ENCODE peak calls at places on chromosomes 3 and 15, in ten cellular contexts. X is cardiac fibroblast, L is bronchial epithelial cell, W is psoas muscle, V is tibial nerve, P is astrocyte of the spinal cord, M is Panc1, Z is upper lobe of right lung, K is neural progenitor cell, D is esophagus squamous epithelium. G is an unnamed sample.

GRCh38 chr15:90547545-90547944 is 17.8 kb downstream of the CRTC3 start:
- DNase-seq in L (no peak), M (no peak), W (no peak), V (no peak), X (no peak), Z (no peak), K (no peak), P (no peak), D (no peak), G (no peak)

GRCh38 chr15:62462268-62462667 is 297.2 kb upstream of the C2CD4B start:
- DNase-seq in X (no peak), L (no peak), V (no peak), D (no peak), Z (no peak), M (no peak), P (no peak), W (peak), K (no peak), G (no peak)

GRCh38 chr15:64878708-64879107 is 33.0 kb upstream of the ANKDD1A start:
- DNase-seq in V (no peak), D (no peak), X (no peak), K (no peak), Z (no peak), M (no peak), W (no peak), P (no peak), L (no peak), G (no peak)

GRCh38 chr15:89067751-89068150 is 20.5 kb upstream of the ABHD2 start:
- DNase-seq in K (no peak), Z (no peak), M (no peak), L (peak), X (peak), D (no peak), W (no peak), P (peak), V (no peak), G (peak)

GRCh38 chr3:194285024-194285858 is 65.9 kb downstream of the CPN2 start:
- DNase-seq in D (no peak), V (no peak), X (peak), K (no peak), P (peak), Z (peak), W (no peak), M (no peak), L (peak), G (peak)

GRCh38 chr3:32105291-32106131 is 909 bp upstream of the GPD1L start:
- DNase-seq in P (peak), L (peak), Z (no peak), W (no peak), X (peak), V (no peak), D (no peak), K (no peak), M (no peak), G (peak)

GRCh38 chr15:65323071-65323511 is 18.6 kb downstream of the RNU5B-1 start:
- DNase-seq in K (peak), X (peak), M (no peak), P (peak), Z (no peak), D (no peak), L (no peak), V (no peak), W (peak), G (peak)

GRCh38 chr3:101861212-101861977 is 12.1 kb downstream of the NFKBIZ start:
- DNase-seq in K (no peak), Z (no peak), L (no peak), P (no peak), D (no peak), W (no peak), X (peak), M (no peak), V (no peak), G (no peak)

GRCh38 chr15:96544162-96544756 is 213.8 kb downstream of the NR2F2 start:
- DNase-seq in M (no peak), L (no peak), X (no peak), Z (no peak), D (no peak), V (no peak), P (no peak), K (peak), W (no peak), G (no peak)

GRCh38 chr3:54827056-54827687 is 100.7 kb downstream of the LRTM1 start:
- DNase-seq in M (no peak), Z (no peak), V (no peak), X (no peak), P (no peak), W (no peak), L (peak), D (no peak), K (no peak), G (no peak)

GRCh38 chr3:186160691-186161243 is 51.9 kb upstream of the ETV5 start:
- DNase-seq in K (no peak), X (no peak), P (no peak), L (no peak), W (no peak), Z (no peak), V (no peak), D (no peak), M (no peak), G (no peak)

GRCh38 chr3:64861684-64862083 is 173.9 kb upstream of the ADAMTS9 start:
- DNase-seq in X (no peak), P (no peak), D (no peak), V (no peak), K (no peak), Z (no peak), W (no peak), L (no peak), M (no peak), G (peak)

GRCh38 chr3:58627580-58627894 is 39.0 kb downstream of the FAM3D start:
- DNase-seq in L (no peak), X (no peak), D (no peak), K (no peak), V (no peak), P (peak), W (no peak), M (no peak), Z (no peak), G (peak)

GRCh38 chr15:90336705-90337141 is 15.4 kb upstream of the ZNF774 start:
- DNase-seq in Z (no peak), W (no peak), D (no peak), V (no peak), L (peak), X (peak), P (peak), K (no peak), M (no peak), G (peak)

GRCh38 chr15:37517106-37517505 is 416.8 kb upstream of the MEIS2 start:
- DNase-seq in L (no peak), P (no peak), X (no peak), M (no peak), W (no peak), V (no peak), D (no peak), K (no peak), Z (no peak), G (no peak)

GRCh38 chr3:142857056-142857455 is 31.8 kb downstream of the PCOLCE2 start:
- DNase-seq in P (no peak), D (no peak), W (peak), Z (no peak), X (no peak), K (peak), V (no peak), M (no peak), L (peak), G (peak)

GRCh38 chr3:169848741-169849140 is 21.0 kb downstream of the LRRC31 start:
- DNase-seq in W (no peak), P (no peak), L (no peak), V (no peak), K (no peak), Z (no peak), X (no peak), M (no peak), D (no peak), G (no peak)

GRCh38 chr15:92861742-92862141 is 38.4 kb upstream of the CHD2 start:
- DNase-seq in Z (no peak), X (no peak), M (no peak), D (no peak), L (no peak), K (no peak), V (no peak), P (no peak), W (no peak), G (no peak)

GRCh38 chr15:60423540-60423939 is 25.8 kb upstream of the ANXA2 start:
- DNase-seq in V (no peak), L (peak), M (no peak), W (no peak), P (peak), K (peak), Z (no peak), X (peak), D (no peak), G (peak)

GRCh38 chr3:153043729-153044314 is 118.2 kb upstream of the RAP2B start:
- DNase-seq in M (no peak), K (no peak), Z (no peak), L (peak), W (no peak), V (no peak), D (no peak), X (peak), P (peak), G (peak)

GRCh38 chr15:39247574-39247973 is 333.3 kb upstream of the THBS1 start:
- DNase-seq in K (no peak), W (no peak), X (peak), L (no peak), D (no peak), V (no peak), Z (no peak), P (peak), M (no peak), G (no peak)

GRCh38 chr3:189316296-189317019 is 144.7 kb downstream of the TPRG1 start:
- DNase-seq in L (peak), V (no peak), K (no peak), M (no peak), X (no peak), Z (no peak), D (no peak), W (no peak), P (no peak), G (no peak)

GRCh38 chr3:11532865-11533490 is 110.7 kb downstream of the VGLL4 start:
- DNase-seq in D (no peak), M (no peak), X (peak), K (no peak), P (peak), W (no peak), V (no peak), Z (no peak), L (no peak), G (peak)

GRCh38 chr3:15899438-15899837 is 101.7 kb upstream of the ANKRD28 start:
- DNase-seq in D (no peak), X (peak), K (no peak), L (peak), M (no peak), W (no peak), P (peak), Z (no peak), V (no peak), G (peak)

GRCh38 chr3:18423401-18424212 is 1.5 kb downstream of the SATB1 start:
- DNase-seq in L (peak), V (peak), M (no peak), Z (peak), D (no peak), X (peak), K (peak), P (peak), W (no peak), G (peak)

GRCh38 chr3:10594915-10595314 is 89.5 kb upstream of the ATP2B2 start:
- DNase-seq in M (no peak), Z (no peak), D (no peak), W (no peak), X (peak), V (peak), L (peak), P (peak), K (peak), G (peak)

GRCh38 chr3:197117107-197117506 is 87.5 kb upstream of the MELTF start:
- DNase-seq in L (peak), V (no peak), K (no peak), X (peak), W (no peak), P (peak), M (no peak), D (no peak), Z (no peak), G (peak)

GRCh38 chr15:51244366-51244977 is 93.9 kb downstream of the CYP19A1 start:
- DNase-seq in M (no peak), V (no peak), D (no peak), L (no peak), W (no peak), K (no peak), Z (no peak), P (no peak), X (no peak), G (peak)

GRCh38 chr3:99172736-99173657 is 271.5 kb upstream of the DCBLD2 start:
- DNase-seq in X (peak), D (no peak), W (no peak), V (peak), K (peak), Z (peak), P (peak), L (peak), M (peak), G (peak)

GRCh38 chr3:151009981-151010380 is 37.5 kb upstream of the CLRN1 start:
- DNase-seq in P (no peak), Z (no peak), D (no peak), X (no peak), W (no peak), M (no peak), K (no peak), V (no peak), L (peak), G (no peak)

GRCh38 chr3:158770254-158771017 is 31.4 kb upstream of the MFSD1 start:
- DNase-seq in P (peak), M (no peak), L (peak), Z (no peak), K (no peak), W (no peak), X (peak), D (no peak), V (no peak), G (peak)

GRCh38 chr3:159059395-159059794 is 257.5 kb downstream of the MFSD1 start:
- DNase-seq in P (no peak), L (no peak), Z (no peak), K (no peak), M (no peak), X (no peak), W (no peak), D (no peak), V (no peak), G (no peak)

GRCh38 chr3:126817781-126818180 is 113.7 kb downstream of the CHCHD6 start:
- DNase-seq in M (no peak), X (no peak), Z (no peak), V (no peak), P (no peak), K (no peak), L (no peak), W (no peak), D (no peak), G (no peak)

GRCh38 chr3:66472313-66473134 is 28.3 kb downstream of the LRIG1 start:
- DNase-seq in L (peak), Z (no peak), W (no peak), M (no peak), V (no peak), K (no peak), D (no peak), P (peak), X (peak), G (peak)

GRCh38 chr3:136070953-136071949 is 105.7 kb downstream of the PPP2R3A start:
- DNase-seq in K (no peak), V (no peak), Z (no peak), M (no peak), P (peak), D (no peak), X (peak), W (peak), L (peak), G (peak)

GRCh38 chr15:101039461-101039860 is 120.3 kb downstream of the LRRK1 start:
- DNase-seq in D (no peak), Z (no peak), X (peak), V (no peak), M (no peak), K (no peak), L (peak), P (peak), W (no peak), G (peak)

DNA sequence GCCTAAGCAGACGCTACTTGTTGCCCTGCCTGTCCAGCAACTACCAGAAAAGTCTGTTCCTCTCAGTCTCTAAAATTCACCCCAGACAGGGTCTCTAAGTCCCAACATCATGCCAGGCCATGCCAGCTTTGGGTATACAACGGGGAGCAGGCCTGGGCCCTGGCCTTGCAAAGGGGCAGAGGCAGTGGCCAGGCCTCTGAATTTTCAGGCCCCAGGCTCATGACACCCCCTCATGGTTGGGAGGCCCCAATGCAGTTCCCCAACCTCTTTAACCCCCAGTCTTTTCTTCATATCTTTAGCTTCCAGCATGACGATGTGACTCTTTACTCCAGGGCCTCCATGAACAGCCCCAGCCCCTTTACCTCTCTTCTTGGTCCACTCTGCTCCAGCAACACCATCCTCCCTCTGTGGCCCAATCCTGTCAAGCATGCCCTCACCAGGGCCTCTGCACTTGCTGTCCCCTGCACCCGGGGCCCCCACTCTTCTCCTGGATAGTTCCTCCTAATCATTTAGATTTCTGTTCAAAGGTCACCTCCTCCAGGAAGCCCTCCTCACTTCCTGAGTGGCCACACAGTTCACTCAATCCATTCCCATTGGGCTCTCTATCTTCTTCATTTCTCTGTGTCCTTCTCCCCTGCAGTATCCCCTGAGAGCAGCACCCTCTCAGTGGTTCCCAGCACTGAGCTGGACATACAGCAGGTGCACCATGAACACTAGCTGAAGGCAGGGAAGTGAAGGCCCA is 4.8 kb downstream of the IQSEC1 start:
- DNase-seq in Z (no peak), W (no peak), M (no peak), X (no peak), P (no peak), K (no peak), V (no peak), D (no peak), L (no peak), G (no peak)
- H3K4me3 ChIP-seq in Z (no peak), W (no peak), M (no peak), X (no peak), P (no peak), K (no peak), V (no peak), D (no peak), L (no peak), G (no peak)

GRCh38 chr15:63846022-63846544 is 12.3 kb upstream of the HERC1 start:
- DNase-seq in L (no peak), M (no peak), Z (no peak), D (no peak), P (no peak), K (no peak), X (no peak), W (no peak), V (no peak), G (no peak)

GRCh38 chr15:63839717-63840116 is 6.0 kb upstream of the HERC1 start:
- DNase-seq in L (no peak), M (no peak), P (no peak), D (no peak), W (no peak), Z (no peak), K (no peak), X (no peak), V (no peak), G (no peak)

GRCh38 chr15:63842626-63843025 is 8.9 kb upstream of the HERC1 start:
- DNase-seq in Z (no peak), P (no peak), L (no peak), K (no peak), D (no peak), M (no peak), W (no peak), X (no peak), V (no peak), G (no peak)

GRCh38 chr15:63848881-63849551 is 15.3 kb upstream of the HERC1 start:
- DNase-seq in P (no peak), K (no peak), M (no peak), V (no peak), L (no peak), Z (no peak), D (no peak), W (no peak), X (no peak), G (no peak)

GRCh38 chr15:63843901-63844317 is 10.2 kb upstream of the HERC1 start:
- DNase-seq in X (peak), W (no peak), V (no peak), D (no peak), Z (no peak), K (no peak), P (peak), M (no peak), L (peak), G (peak)
- TF ChIP-seq CTCF in X (no peak), W (no peak), V (no peak), D (no peak), Z (no peak), K (no peak), P (no peak), M (no peak), L (no peak), G (no peak)

GRCh38 chr3:187804120-187805106 is 59.1 kb upstream of the BCL6 start:
- DNase-seq in W (no peak), L (no peak), D (no peak), P (no peak), Z (no peak), X (no peak), K (no peak), V (no peak), M (no peak), G (no peak)

GRCh38 chr3:187799942-187800637 is 54.8 kb upstream of the BCL6 start:
- DNase-seq in Z (no peak), P (no peak), W (no peak), K (no peak), M (no peak), L (peak), X (no peak), D (no peak), V (no peak), G (no peak)

GRCh38 chr3:187801152-187801551 is 55.9 kb upstream of the BCL6 start:
- DNase-seq in P (no peak), V (no peak), W (no peak), L (no peak), Z (no peak), K (no peak), X (no peak), M (no peak), D (no peak), G (no peak)

GRCh38 chr3:187802203-187802927 is 57.1 kb upstream of the BCL6 start:
- DNase-seq in X (no peak), W (no peak), K (no peak), D (no peak), V (no peak), Z (no peak), L (no peak), P (no peak), M (no peak), G (no peak)

DNA sequence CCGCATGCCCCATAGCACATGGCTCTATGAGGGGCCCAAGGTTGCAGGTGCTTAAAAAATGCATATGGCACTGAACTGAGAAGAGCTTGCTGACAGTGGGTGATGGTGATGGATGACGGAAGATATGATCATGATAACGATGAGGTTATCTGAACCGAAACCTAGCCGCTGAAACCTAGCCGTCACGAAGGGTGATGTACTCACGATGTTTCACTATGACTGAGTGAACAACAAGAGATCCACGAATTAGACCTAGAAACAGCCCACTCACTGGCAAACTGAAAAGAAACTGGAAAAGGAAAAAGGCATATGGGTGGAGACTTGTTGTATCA is 57.6 kb upstream of the BCL6 start:
- DNase-seq in D (no peak), P (no peak), Z (no peak), W (no peak), K (no peak), L (no peak), V (no peak), X (no peak), M (no peak), G (no peak)
- H3K4me3 ChIP-seq in D (no peak), P (no peak), Z (no peak), W (no peak), K (no peak), L (no peak), V (no peak), X (no peak), M (no peak), G (no peak)

GRCh38 chr15:29064731-29065130 is 179.0 kb downstream of the APBA2 start:
- DNase-seq in D (no peak), W (no peak), P (no peak), V (no peak), K (no peak), L (no peak), Z (no peak), M (no peak), X (no peak), G (no peak)
- TF ChIP-seq CTCF in D (no peak), W (no peak), P (no peak), V (no peak), K (no peak), L (no peak), Z (no peak), M (no peak), X (no peak), G (no peak)

GRCh38 chr3:190586631-190587000 is 72.7 kb downstream of the IL1RAP start:
- DNase-seq in L (peak), P (peak), D (no peak), Z (no peak), W (no peak), K (no peak), V (no peak), M (no peak), X (peak), G (peak)

GRCh38 chr3:190582667-190583066 is 68.8 kb downstream of the IL1RAP start:
- DNase-seq in V (no peak), Z (no peak), D (no peak), W (no peak), M (no peak), K (no peak), P (no peak), X (no peak), L (no peak), G (no peak)

GRCh38 chr3:190589326-190589725 is 75.4 kb downstream of the IL1RAP start:
- DNase-seq in W (no peak), D (no peak), Z (no peak), K (no peak), V (no peak), P (no peak), X (no peak), M (no peak), L (no peak), G (no peak)

GRCh38 chr3:190581041-190581501 is 67.2 kb downstream of the IL1RAP start:
- DNase-seq in P (peak), M (no peak), X (peak), V (no peak), L (no peak), W (no peak), D (no peak), Z (no peak), K (no peak), G (peak)

GRCh38 chr3:190585771-190586630 is 72.1 kb downstream of the IL1RAP start:
- DNase-seq in X (peak), K (peak), Z (no peak), W (no peak), M (peak), L (peak), V (no peak), D (no peak), P (peak), G (peak)
- H3K4me3 ChIP-seq in X (no peak), K (no peak), Z (no peak), W (no peak), M (no peak), L (no peak), V (no peak), D (no peak), P (no peak), G (no peak)

G was measured in choroid plexus epithelial cell.